ENCODE peak calls at places on chromosomes 1 and 21, in ten cellular contexts. C is astrocyte of the spinal cord; J is activated CD4-positive, alpha-beta T cell treated with anti-CD3 and anti-CD28 coated beads, Interleukin-2, amount 50 U/mL, for 24 hours; S is stimulated activated effector memory CD8-positive, alpha-beta T cell treated with anti-CD3 and anti-CD28 coated beads, Interleukin-12 subunit alpha, Interleukin-12 subunit beta, amount 100 ng/mL, for 72 hours; T is activated effector memory CD4-positive, alpha-beta T cell treated with Interleukin-2 at 50 U/mL for 16 hours; E is glomerular endothelial cell; I is neural progenitor cell; B is HCT116; D is nucleus accumbens; Y is HT1080. Q is an unnamed sample.

GRCh38 chr1:92832537-92833160 is 809 bp downstream of the RPL5 start:
- DNase-seq in C (no peak), J (no peak), S (no peak), T (no peak), E (no peak), I (no peak), B (no peak), D (no peak), Y (no peak), Q (no peak)

GRCh38 chr1:50783286-50783685 is 176.8 kb downstream of the FAF1 start:
- DNase-seq in C (peak), J (no peak), S (no peak), T (no peak), E (no peak), I (no peak), B (no peak), D (no peak), Y (no peak), Q (no peak)

GRCh38 chr1:218377143-218377660 is 32.1 kb downstream of the TGFB2 start:
- DNase-seq in C (peak), J (peak), S (peak), T (peak), E (no peak), I (no peak), B (peak), D (no peak), Y (peak), Q (peak)

GRCh38 chr1:218705911-218706893 is 361.1 kb downstream of the TGFB2 start:
- DNase-seq in C (peak), J (no peak), S (no peak), T (no peak), E (peak), I (no peak), B (peak), D (no peak), Y (peak), Q (no peak)

GRCh38 chr1:206472886-206473285 is 2.6 kb downstream of the IKBKE start:
- DNase-seq in C (no peak), J (no peak), S (no peak), T (no peak), E (no peak), I (no peak), B (no peak), D (no peak), Y (no peak), Q (no peak)

GRCh38 chr1:166763318-166763717 is 76.0 kb upstream of the POGK start:
- DNase-seq in C (no peak), J (no peak), S (no peak), T (no peak), E (no peak), I (no peak), B (no peak), D (no peak), Y (no peak), Q (no peak)

GRCh38 chr21:29578306-29578705 is 279.6 kb downstream of the BACH1 start:
- DNase-seq in C (no peak), J (no peak), S (no peak), T (no peak), E (no peak), I (no peak), B (no peak), D (no peak), Y (no peak), Q (no peak)

GRCh38 chr1:54112027-54112426 is 40.8 kb downstream of the CDCP2 start:
- DNase-seq in C (no peak), J (no peak), S (no peak), T (no peak), E (no peak), I (no peak), B (no peak), D (no peak), Y (no peak), Q (no peak)

GRCh38 chr1:110472546-110472945 is 21.6 kb downstream of the PROK1 start:
- DNase-seq in C (no peak), J (no peak), S (no peak), T (no peak), E (no peak), I (no peak), B (no peak), D (no peak), Y (no peak), Q (no peak)

GRCh38 chr1:245983294-245983967 is 523.6 kb downstream of the SMYD3 start:
- DNase-seq in C (no peak), J (no peak), S (no peak), T (no peak), E (no peak), I (peak), B (no peak), D (no peak), Y (no peak), Q (no peak)

GRCh38 chr21:33325222-33326067 is 675 bp downstream of the IFNAR1 start:
- DNase-seq in C (peak), J (peak), S (peak), T (peak), E (no peak), I (no peak), B (no peak), D (peak), Y (peak), Q (peak)

GRCh38 chr1:236172041-236172579 is 29.8 kb downstream of the GPR137B start:
- DNase-seq in C (no peak), J (no peak), S (no peak), T (no peak), E (no peak), I (no peak), B (no peak), D (no peak), Y (no peak), Q (no peak)

GRCh38 chr1:54786778-54787177 is 14.3 kb downstream of the TTC22 start:
- DNase-seq in C (no peak), J (no peak), S (no peak), T (no peak), E (no peak), I (no peak), B (no peak), D (no peak), Y (no peak), Q (no peak)

GRCh38 chr1:173779946-173780345 is 44.5 kb upstream of the DARS2 start:
- DNase-seq in C (no peak), J (no peak), S (no peak), T (no peak), E (no peak), I (no peak), B (no peak), D (no peak), Y (no peak), Q (no peak)

GRCh38 chr1:44276901-44277300 is 63.6 kb downstream of the DMAP1 start:
- DNase-seq in C (no peak), J (no peak), S (no peak), T (no peak), E (no peak), I (no peak), B (no peak), D (no peak), Y (no peak), Q (no peak)

GRCh38 chr1:226135709-226136108 is 50.8 kb downstream of the ACBD3 start:
- DNase-seq in C (no peak), J (no peak), S (no peak), T (no peak), E (no peak), I (peak), B (no peak), D (no peak), Y (no peak), Q (no peak)

GRCh38 chr1:157162345-157162744 is 24.1 kb upstream of the ETV3 start:
- DNase-seq in C (no peak), J (no peak), S (no peak), T (no peak), E (no peak), I (no peak), B (no peak), D (no peak), Y (no peak), Q (no peak)

GRCh38 chr1:6148497-6149241 is 31.5 kb downstream of the CHD5 start:
- DNase-seq in C (peak), J (peak), S (peak), T (peak), E (no peak), I (peak), B (peak), D (peak), Y (no peak), Q (peak)

GRCh38 chr1:24503003-24503751 is 541 bp downstream of the RCAN3 start:
- DNase-seq in C (no peak), J (no peak), S (peak), T (no peak), E (no peak), I (peak), B (no peak), D (no peak), Y (peak), Q (no peak)

GRCh38 chr21:33266050-33266783 is at the start of gene IL10RB:
- DNase-seq in C (peak), J (peak), S (peak), T (peak), E (no peak), I (peak), B (no peak), D (peak), Y (peak), Q (peak)

GRCh38 chr1:2290171-2290578 is 62.1 kb downstream of the SKI start:
- DNase-seq in C (no peak), J (no peak), S (no peak), T (peak), E (no peak), I (no peak), B (no peak), D (no peak), Y (no peak), Q (no peak)